ENCODE peak calls at places on chromosome 17, in four cellular contexts. G is WTC11, H is HepG2, L is GM12878. E is an unnamed sample.

GRCh38 chr17:9064311-9064834 is 43.1 kb downstream of the NTN1 start:
- DNase-seq in G (no peak), H (no peak), L (no peak), E (no peak)

GRCh38 chr17:75832164-75832651 is 12.0 kb downstream of the UNC13D start:
- DNase-seq in H (no peak), L (no peak), G (no peak), E (no peak)

GRCh38 chr17:60585887-60586286 is 14.1 kb upstream of the PPM1D start:
- DNase-seq in L (no peak), H (no peak), G (no peak), E (no peak)

GRCh38 chr17:1865252-1866037 is 35.6 kb downstream of the RPA1 start:
- DNase-seq in G (peak; percentile 37), L (no peak), H (peak; percentile 35), E (peak; percentile 61)

GRCh38 chr17:76366247-76366646 is 12.5 kb upstream of the PRPSAP1 start:
- DNase-seq in G (no peak), L (no peak), H (no peak), E (no peak)

GRCh38 chr17:48543854-48544355 is 1.0 kb downstream of the HOXB2 start:
- DNase-seq in G (no peak), H (no peak), L (no peak), E (no peak)

GRCh38 chr17:34579017-34579946 is at the start of gene TMEM132E:
- DNase-seq in L (no peak), G (peak; percentile 68), H (no peak), E (no peak)

GRCh38 chr17:68197997-68198930 is 49.6 kb upstream of the AMZ2 start:
- DNase-seq in H (no peak), L (no peak), G (peak; percentile 56), E (no peak)

GRCh38 chr17:1203111-1203966 is 23.6 kb upstream of the ABR start:
- DNase-seq in H (no peak), G (peak; percentile 84), L (no peak), E (peak; percentile 96)

GRCh38 chr17:42453544-42453943 is 5.1 kb upstream of the ATP6V0A1 start:
- DNase-seq in G (no peak), H (no peak), L (no peak), E (no peak)

GRCh38 chr17:4520881-4521600 is 22.4 kb downstream of the SPNS2 start:
- DNase-seq in L (no peak), G (no peak), H (no peak), E (no peak)

GRCh38 chr17:76459674-76460073 is 6.7 kb upstream of the UBE2O start:
- DNase-seq in G (no peak), H (no peak), L (no peak), E (no peak)

GRCh38 chr17:40329981-40330794 is 21.2 kb downstream of the RARA start:
- DNase-seq in H (no peak), L (no peak), G (no peak), E (no peak)

GRCh38 chr17:56773124-56773523 is 60.6 kb downstream of the C17orf67 start:
- DNase-seq in G (no peak), L (no peak), H (no peak), E (peak; percentile 16)

GRCh38 chr17:76841776-76842405 is 26.3 kb upstream of the MGAT5B start:
- DNase-seq in G (peak; percentile 25), H (no peak), L (no peak), E (peak; percentile 60)

GRCh38 chr17:42067371-42068180 is 17.2 kb upstream of the C17orf113 start:
- DNase-seq in H (peak; percentile 84), L (no peak), G (peak; percentile 92), E (peak; percentile 76)

GRCh38 chr17:61903251-61903650 is 24.5 kb downstream of the INTS2 start:
- DNase-seq in L (no peak), G (no peak), H (no peak), E (no peak)

GRCh38 chr17:40363480-40363838 is 1.1 kb downstream of the GJD3 start:
- DNase-seq in H (no peak), L (no peak), G (peak; percentile 46), E (no peak)

GRCh38 chr17:17580662-17581470 is 10.6 kb downstream of the PEMT start:
- DNase-seq in H (peak; percentile 77), L (no peak), G (no peak), E (no peak)

GRCh38 chr17:80116923-80117380 is 15.6 kb downstream of the GAA start:
- DNase-seq in L (no peak), G (no peak), H (no peak), E (no peak)

GRCh38 chr17:38730526-38731379 is 612 bp downstream of the CISD3 start:
- DNase-seq in H (peak; percentile 90), G (peak; percentile 47), L (no peak), E (no peak)

GRCh38 chr17:70313031-70313430 is 143.7 kb downstream of the KCNJ2 start:
- DNase-seq in L (no peak), G (no peak), H (no peak), E (no peak)

GRCh38 chr17:79536212-79536840 is 74.5 kb downstream of the RBFOX3 start:
- DNase-seq in L (no peak), H (no peak), G (no peak), E (no peak)

GRCh38 chr17:8357910-8358309 is 18.3 kb downstream of the ODF4 start:
- DNase-seq in L (no peak), H (no peak), G (no peak), E (no peak)

GRCh38 chr17:14856156-14856555 is 409.0 kb downstream of the PMP22 start:
- DNase-seq in G (no peak), L (no peak), H (no peak), E (no peak)

GRCh38 chr17:1997587-1998425 is 27.3 kb downstream of the RTN4RL1 start:
- DNase-seq in L (no peak), G (peak; percentile 42), H (peak; percentile 77), E (no peak)

GRCh38 chr17:34156741-34157589 is 98.1 kb upstream of the CCL2 start:
- DNase-seq in H (no peak), G (peak; percentile 85), L (no peak), E (no peak)

GRCh38 chr17:4420692-4421131 is 13.0 kb upstream of the SPNS3 start:
- DNase-seq in G (peak; percentile 61), L (peak; percentile 37), H (peak; percentile 73), E (peak; percentile 69)

GRCh38 chr17:27664606-27664965 is 33.6 kb downstream of the LGALS9 start:
- DNase-seq in H (no peak), G (no peak), L (no peak), E (no peak)
- TF ChIP-seq CBFB in H (no peak), G (no peak), L (no peak), E (no peak)

GRCh38 chr17:36657763-36658490 is 56.5 kb downstream of the MRM1 start:
- DNase-seq in H (no peak), L (no peak), G (peak; percentile 76), E (peak; percentile 77)
- TF ChIP-seq CBFB in H (no peak), L (no peak), G (no peak), E (no peak)

DNA sequence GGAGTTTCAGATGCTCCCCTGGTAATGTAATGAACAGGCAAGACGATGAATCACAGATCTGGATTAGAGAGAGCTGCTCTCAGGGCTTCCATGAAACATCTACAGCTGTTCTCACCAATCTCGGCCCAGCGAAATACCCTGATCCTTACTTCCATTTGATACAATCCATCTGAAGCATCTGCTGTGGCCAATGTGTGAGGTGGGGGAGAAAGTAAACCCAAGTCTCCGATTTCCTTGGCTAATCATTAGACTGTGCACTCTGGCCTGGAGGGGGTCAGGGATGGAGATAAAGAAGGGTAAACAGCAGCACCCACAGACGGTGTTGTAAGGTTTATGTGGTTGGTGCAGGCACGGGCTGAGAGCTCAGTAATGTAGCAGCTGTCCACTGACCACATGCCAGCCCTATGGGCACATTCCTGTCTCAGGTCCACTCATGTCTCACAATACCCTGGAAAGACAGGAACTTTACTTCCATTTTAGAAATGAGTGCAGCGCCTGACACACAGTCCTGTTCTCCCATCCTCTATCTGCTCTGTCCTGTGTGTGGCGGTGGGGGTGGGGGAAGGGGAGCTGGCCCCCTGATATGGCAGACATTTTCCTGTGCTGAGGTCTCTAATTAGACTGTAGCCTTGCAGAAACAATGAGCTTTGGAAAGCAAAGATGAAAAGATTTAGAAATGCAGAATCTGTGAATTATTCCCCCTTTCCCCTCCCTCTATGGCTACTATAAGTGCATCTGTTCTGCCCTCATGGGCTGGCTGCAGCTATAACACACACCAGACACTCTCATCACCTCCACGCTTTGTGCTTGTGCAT is 48.3 kb upstream of the ERN1 start:
- DNase-seq in L (no peak), H (peak; percentile 90), G (no peak), E (no peak)
- TF ChIP-seq CBFB in L (no peak), H (peak; percentile 85), G (no peak), E (no peak)

GRCh38 chr17:78275355-78275754 is 43.9 kb downstream of the TMEM235 start:
- DNase-seq in L (no peak), H (no peak), G (no peak), E (no peak)

GRCh38 chr17:78273813-78274212 is 42.4 kb downstream of the TMEM235 start:
- DNase-seq in L (no peak), H (no peak), G (no peak), E (no peak)

GRCh38 chr17:78276098-78276497 is 44.7 kb downstream of the TMEM235 start:
- DNase-seq in G (no peak), L (peak; percentile 37), H (no peak), E (no peak)

GRCh38 chr17:78278139-78278741 is 46.8 kb downstream of the TMEM235 start:
- DNase-seq in G (peak; percentile 48), L (no peak), H (no peak), E (peak; percentile 55)

GRCh38 chr17:78276499-78276898 is 45.1 kb downstream of the TMEM235 start:
- DNase-seq in L (no peak), G (no peak), H (no peak), E (no peak)
- TF ChIP-seq CBFB in L (no peak), G (no peak), H (no peak), E (no peak)

E was measured in K562.